ENCODE peak calls at places on chromosomes 12 and 14, in five cellular contexts. Z, K, U, X and B are unnamed samples.
A peak's percentile ranks its signal among the peaks of the same experiment; 100 is the strongest.

GRCh38 chr12:11719678-11720099 is 70.2 kb downstream of the ETV6 start:
- DNase-seq in Z (peak; percentile 50), K (no peak), U (no peak), X (peak; percentile 75), B (peak; percentile 84)

GRCh38 chr14:36807727-36808126 is 146.1 kb downstream of the PAX9 start:
- DNase-seq in Z (no peak), K (no peak), U (no peak), X (no peak), B (no peak)

GRCh38 chr14:98120831-98121464 is 1151.0 kb downstream of the BCL11B start:
- DNase-seq in Z (no peak), K (no peak), U (no peak), X (peak; percentile 90), B (no peak)

GRCh38 chr14:74962493-74962892 is 7.1 kb upstream of the PGF start:
- DNase-seq in Z (no peak), K (no peak), U (no peak), X (no peak), B (no peak)

GRCh38 chr12:102120886-102121285 is 903 bp downstream of the PARPBP start:
- DNase-seq in Z (no peak), K (peak; percentile 21), U (peak; percentile 63), X (peak; percentile 51), B (peak; percentile 8)

GRCh38 chr14:63045234-63045611 is at the start of gene KCNH5:
- DNase-seq in Z (peak; percentile 17), K (no peak), U (no peak), X (no peak), B (no peak)

GRCh38 chr14:38254565-38255407 is 1.1 kb downstream of the CLEC14A start:
- DNase-seq in Z (peak; percentile 14), K (no peak), U (no peak), X (no peak), B (no peak)

GRCh38 chr12:110807640-110808039 is 39.1 kb upstream of the CCDC63 start:
- DNase-seq in Z (no peak), K (no peak), U (no peak), X (peak; percentile 57), B (no peak)

GRCh38 chr12:109797905-109798669 is 35.1 kb downstream of the TRPV4 start:
- DNase-seq in Z (no peak), K (no peak), U (peak; percentile 50), X (no peak), B (no peak)

GRCh38 chr14:31362746-31363145 is 57.6 kb downstream of the HEATR5A start:
- DNase-seq in Z (no peak), K (no peak), U (no peak), X (peak; percentile 16), B (no peak)

GRCh38 chr12:117749431-117749830 is 219.4 kb downstream of the KSR2 start:
- DNase-seq in Z (no peak), K (no peak), U (no peak), X (no peak), B (no peak)

GRCh38 chr12:48881652-48882324 is 16.1 kb upstream of the RND1 start:
- DNase-seq in Z (no peak), K (no peak), U (no peak), X (no peak), B (no peak)

GRCh38 chr12:113587720-113588119 is 116.0 kb upstream of the LHX5 start:
- DNase-seq in Z (no peak), K (no peak), U (no peak), X (no peak), B (no peak)

GRCh38 chr14:95463173-95463901 is 53.1 kb downstream of the SYNE3 start:
- DNase-seq in Z (peak; percentile 41), K (no peak), U (peak; percentile 82), X (no peak), B (no peak)

GRCh38 chr12:89085421-89085820 is 266.9 kb downstream of the DUSP6 start:
- DNase-seq in Z (no peak), K (no peak), U (no peak), X (no peak), B (no peak)

GRCh38 chr14:92556255-92556741 is 42.7 kb downstream of the RIN3 start:
- DNase-seq in Z (no peak), K (no peak), U (peak; percentile 21), X (no peak), B (no peak)

GRCh38 chr12:27462151-27462694 is 15.7 kb downstream of the SMCO2 start:
- DNase-seq in Z (no peak), K (no peak), U (no peak), X (peak; percentile 63), B (peak; percentile 38)

GRCh38 chr12:125169451-125169850 is 104.2 kb downstream of the AACS start:
- DNase-seq in Z (no peak), K (no peak), U (no peak), X (no peak), B (no peak)

GRCh38 chr12:94879542-94879941 is 124.0 kb downstream of the NDUFA12 start:
- DNase-seq in Z (no peak), K (no peak), U (no peak), X (no peak), B (no peak)